ENCODE peak calls at places on chromosome 1, in six cellular contexts. One of them, this sample, is unnamed.

GRCh38 chr1:156104065-156104810 is 10.3 kb upstream of the LMNA start:
- DNase-seq in K562: no peak
- DNase-seq in HepG2: peak
- DNase-seq in GM12878: no peak
- DNase-seq in H1: no peak
- DNase-seq in HCT116: no peak
- DNase-seq in this sample: no peak

GRCh38 chr1:165564561-165564960 is 20.8 kb downstream of the LRRC52 start:
- DNase-seq in K562: no peak
- DNase-seq in HepG2: no peak
- DNase-seq in GM12878: no peak
- DNase-seq in H1: no peak
- DNase-seq in HCT116: no peak
- DNase-seq in this sample: no peak

GRCh38 chr1:96388421-96389310 is 332.9 kb upstream of the PTBP2 start:
- DNase-seq in K562: no peak
- DNase-seq in HepG2: no peak
- DNase-seq in GM12878: no peak
- DNase-seq in H1: no peak
- DNase-seq in HCT116: no peak
- DNase-seq in this sample: no peak

GRCh38 chr1:221793439-221794078 is 51.7 kb upstream of the DUSP10 start:
- DNase-seq in K562: no peak
- DNase-seq in HepG2: no peak
- DNase-seq in GM12878: peak
- DNase-seq in H1: no peak
- DNase-seq in HCT116: no peak
- DNase-seq in this sample: no peak

GRCh38 chr1:119159096-119159495 is 18.6 kb upstream of the WARS2 start:
- DNase-seq in K562: no peak
- DNase-seq in HepG2: no peak
- DNase-seq in GM12878: no peak
- DNase-seq in H1: no peak
- DNase-seq in HCT116: no peak
- DNase-seq in this sample: no peak

GRCh38 chr1:36089393-36090121 is 865 bp downstream of the ADPRS start:
- DNase-seq in K562: peak
- DNase-seq in HepG2: no peak
- DNase-seq in GM12878: peak
- DNase-seq in H1: no peak
- DNase-seq in HCT116: no peak
- DNase-seq in this sample: no peak

GRCh38 chr1:22736496-22737088 is 26.0 kb downstream of the EPHB2 start:
- DNase-seq in K562: no peak
- DNase-seq in HepG2: no peak
- DNase-seq in GM12878: no peak
- DNase-seq in H1: no peak
- DNase-seq in HCT116: no peak
- DNase-seq in this sample: no peak

GRCh38 chr1:217780993-217781392 is 149.8 kb downstream of the SPATA17 start:
- DNase-seq in K562: no peak
- DNase-seq in HepG2: no peak
- DNase-seq in GM12878: no peak
- DNase-seq in H1: no peak
- DNase-seq in HCT116: no peak
- DNase-seq in this sample: no peak

GRCh38 chr1:201751872-201752271 is 77.1 kb upstream of the IPO9 start:
- DNase-seq in K562: no peak
- DNase-seq in HepG2: peak
- DNase-seq in GM12878: no peak
- DNase-seq in H1: no peak
- DNase-seq in HCT116: no peak
- DNase-seq in this sample: no peak

GRCh38 chr1:117820694-117821381 is 108.6 kb downstream of the GDAP2 start:
- DNase-seq in K562: no peak
- DNase-seq in HepG2: no peak
- DNase-seq in GM12878: no peak
- DNase-seq in H1: no peak
- DNase-seq in HCT116: no peak
- DNase-seq in this sample: no peak

GRCh38 chr1:236565530-236565929 is 38.8 kb downstream of the HEATR1 start:
- DNase-seq in K562: no peak
- DNase-seq in HepG2: no peak
- DNase-seq in GM12878: no peak
- DNase-seq in H1: no peak
- DNase-seq in HCT116: no peak
- DNase-seq in this sample: peak

GRCh38 chr1:37817481-37817880 is 9.5 kb upstream of the YRDC start:
- DNase-seq in K562: peak
- DNase-seq in HepG2: no peak
- DNase-seq in GM12878: no peak
- DNase-seq in H1: no peak
- DNase-seq in HCT116: no peak
- DNase-seq in this sample: peak

GRCh38 chr1:247334378-247335133 is 2.9 kb upstream of the ZNF496 start:
- DNase-seq in K562: no peak
- DNase-seq in HepG2: no peak
- DNase-seq in GM12878: no peak
- DNase-seq in H1: no peak
- DNase-seq in HCT116: no peak
- DNase-seq in this sample: no peak

GRCh38 chr1:3652538-3653285 is 396 bp downstream of the TP73 start:
- DNase-seq in K562: no peak
- DNase-seq in HepG2: peak
- DNase-seq in GM12878: no peak
- DNase-seq in H1: no peak
- DNase-seq in HCT116: peak
- DNase-seq in this sample: no peak

GRCh38 chr1:78121650-78122210 is 76.0 kb downstream of the GIPC2 start:
- DNase-seq in K562: no peak
- DNase-seq in HepG2: no peak
- DNase-seq in GM12878: no peak
- DNase-seq in H1: no peak
- DNase-seq in HCT116: no peak
- DNase-seq in this sample: peak

GRCh38 chr1:15900662-15901279 is 53.3 kb downstream of the SPEN start:
- DNase-seq in K562: no peak
- DNase-seq in HepG2: no peak
- DNase-seq in GM12878: no peak
- DNase-seq in H1: no peak
- DNase-seq in HCT116: no peak
- DNase-seq in this sample: no peak

GRCh38 chr1:172354291-172354940 is 66.1 kb upstream of the C1orf105 start:
- DNase-seq in K562: no peak
- DNase-seq in HepG2: no peak
- DNase-seq in GM12878: no peak
- DNase-seq in H1: no peak
- DNase-seq in HCT116: no peak
- DNase-seq in this sample: no peak

GRCh38 chr1:5494518-5494917 is 497.7 kb downstream of the NPHP4 start:
- DNase-seq in K562: no peak
- DNase-seq in HepG2: no peak
- DNase-seq in GM12878: no peak
- DNase-seq in H1: no peak
- DNase-seq in HCT116: no peak
- DNase-seq in this sample: no peak

DNA sequence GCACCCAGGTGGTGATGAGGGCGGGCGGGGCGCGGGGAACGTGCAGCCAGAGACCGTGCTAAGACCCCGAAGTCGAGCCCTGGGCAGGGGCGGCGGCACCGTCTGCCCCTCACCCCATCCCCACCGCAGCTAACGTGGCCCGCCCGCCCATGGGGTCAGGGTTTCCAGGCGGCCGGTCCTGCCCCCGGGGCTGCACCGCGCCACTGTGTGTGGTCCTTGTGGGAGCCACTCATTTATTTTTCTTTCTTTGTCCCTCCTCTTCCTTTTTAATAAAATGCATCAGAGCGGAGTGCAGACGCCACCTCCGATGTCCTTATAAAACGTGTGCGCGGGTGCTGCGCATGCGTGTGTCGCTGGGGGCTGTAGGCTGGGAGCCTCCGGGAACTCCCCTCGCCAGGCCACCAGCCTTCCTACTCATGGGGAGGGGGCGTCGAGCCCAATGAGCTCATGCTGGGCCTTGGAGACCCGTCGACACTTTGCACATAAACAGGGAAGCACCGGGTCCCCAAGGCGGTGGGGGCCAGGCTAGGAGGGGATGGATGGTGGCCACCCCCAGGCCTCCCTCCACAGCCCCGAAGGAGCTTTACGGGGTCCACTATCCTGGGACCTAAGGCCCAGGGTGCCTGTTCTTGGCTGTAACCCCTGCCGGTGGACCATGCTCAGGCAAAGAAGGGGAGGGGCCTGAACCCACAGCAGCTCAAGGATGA is 59.9 kb downstream of the WNT9A start:
- DNase-seq in K562: peak
- DNase-seq in HepG2: no peak
- DNase-seq in GM12878: no peak
- DNase-seq in H1: no peak
- DNase-seq in HCT116: no peak
- DNase-seq in this sample: no peak
- TF ChIP-seq ZNF274 in K562: no peak
- TF ChIP-seq ZNF274 in HepG2: no peak
- TF ChIP-seq ZNF274 in GM12878: no peak
- TF ChIP-seq ZNF274 in H1: no peak
- TF ChIP-seq ZNF274 in HCT116: no peak
- TF ChIP-seq ZNF274 in this sample: no peak

DNA sequence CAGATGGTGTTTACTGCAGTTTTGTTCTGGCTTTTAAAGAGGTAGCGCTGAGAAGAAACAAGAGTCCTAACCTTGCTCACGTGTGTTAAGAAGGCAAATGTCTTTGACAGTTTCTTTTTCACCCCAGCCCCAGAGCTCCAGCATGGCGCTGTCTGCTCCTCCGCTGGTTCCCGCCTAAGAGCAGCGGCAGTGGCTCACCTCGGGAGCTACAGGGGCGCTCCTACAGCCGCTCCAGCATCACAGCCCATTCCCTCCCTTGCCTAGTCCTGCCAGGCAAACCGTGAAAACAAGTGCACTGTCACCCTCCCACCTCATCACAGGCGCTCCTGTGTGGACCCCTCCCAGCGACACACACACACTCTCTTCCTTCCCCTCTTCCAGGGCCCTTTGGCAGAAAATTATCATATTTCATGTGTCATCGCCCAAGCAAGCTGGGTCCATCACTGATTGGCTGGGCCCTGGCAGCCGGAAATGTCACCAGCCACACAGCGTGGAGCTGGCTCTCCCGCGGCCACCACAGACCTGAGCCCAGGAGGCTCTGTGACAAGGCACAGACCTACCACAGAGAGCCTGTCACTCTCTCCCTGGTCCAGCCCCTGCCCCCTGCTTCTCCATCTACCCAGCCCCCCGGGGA is 1.2 kb upstream of the HIVEP3 start:
- DNase-seq in K562: peak
- DNase-seq in HepG2: no peak
- DNase-seq in GM12878: peak
- DNase-seq in H1: no peak
- DNase-seq in HCT116: no peak
- DNase-seq in this sample: no peak
- TF ChIP-seq ZNF274 in K562: no peak
- TF ChIP-seq ZNF274 in HepG2: no peak
- TF ChIP-seq ZNF274 in GM12878: no peak
- TF ChIP-seq ZNF274 in H1: no peak
- TF ChIP-seq ZNF274 in HCT116: no peak
- TF ChIP-seq ZNF274 in this sample: no peak

DNA sequence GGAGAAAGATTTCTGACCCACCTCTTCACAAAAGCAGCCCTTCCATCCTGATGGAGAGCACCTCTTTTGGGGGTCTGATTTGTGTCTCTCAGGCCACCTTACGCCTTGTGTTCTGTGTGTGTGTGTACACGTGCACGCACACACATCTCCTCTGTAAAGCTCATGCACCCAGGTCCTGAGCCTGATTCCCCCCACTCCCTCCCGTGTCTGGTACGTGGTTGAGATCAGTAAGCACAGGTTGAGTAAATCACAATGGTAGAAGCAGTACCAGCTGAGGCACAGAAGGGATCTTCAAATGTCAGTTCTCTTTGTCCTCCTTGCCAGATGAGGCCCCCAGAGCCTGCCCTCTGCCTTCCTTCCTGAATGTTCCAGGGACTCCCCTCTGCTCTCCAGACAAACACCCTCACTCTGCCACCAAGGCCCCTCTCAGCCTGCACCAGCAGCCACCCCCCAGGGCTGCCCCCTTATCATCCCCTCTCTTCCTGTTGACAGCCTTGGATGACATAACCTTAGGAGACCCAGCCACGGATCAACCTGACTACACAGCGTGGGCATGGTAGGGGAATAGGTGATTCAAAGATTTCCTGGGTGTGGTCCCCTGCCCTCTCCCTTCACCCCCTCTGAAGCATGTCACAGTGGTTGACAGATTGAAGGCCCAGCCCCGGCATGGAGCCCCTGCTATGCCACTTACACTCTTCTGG is 112.8 kb downstream of the HIVEP3 start:
- DNase-seq in K562: no peak
- DNase-seq in HepG2: no peak
- DNase-seq in GM12878: no peak
- DNase-seq in H1: no peak
- DNase-seq in HCT116: no peak
- DNase-seq in this sample: no peak
- TF ChIP-seq ZNF274 in K562: no peak
- TF ChIP-seq ZNF274 in HepG2: no peak
- TF ChIP-seq ZNF274 in GM12878: no peak
- TF ChIP-seq ZNF274 in H1: no peak
- TF ChIP-seq ZNF274 in HCT116: no peak
- TF ChIP-seq ZNF274 in this sample: no peak

GRCh38 chr1:21436488-21437340 is 3.2 kb upstream of the NBPF3 start:
- DNase-seq in K562: no peak
- DNase-seq in HepG2: no peak
- DNase-seq in GM12878: no peak
- DNase-seq in H1: no peak
- DNase-seq in HCT116: no peak
- DNase-seq in this sample: no peak
- TF ChIP-seq ZNF274 in K562: no peak
- TF ChIP-seq ZNF274 in HepG2: no peak
- TF ChIP-seq ZNF274 in GM12878: no peak
- TF ChIP-seq ZNF274 in H1: no peak
- TF ChIP-seq ZNF274 in HCT116: no peak
- TF ChIP-seq ZNF274 in this sample: no peak

GRCh38 chr1:115156826-115157468 is 67.6 kb upstream of the TSPAN2 start:
- DNase-seq in K562: no peak
- DNase-seq in HepG2: no peak
- DNase-seq in GM12878: no peak
- DNase-seq in H1: no peak
- DNase-seq in HCT116: no peak
- DNase-seq in this sample: no peak
- TF ChIP-seq ZNF274 in K562: no peak
- TF ChIP-seq ZNF274 in HepG2: no peak
- TF ChIP-seq ZNF274 in GM12878: no peak
- TF ChIP-seq ZNF274 in H1: no peak
- TF ChIP-seq ZNF274 in HCT116: no peak
- TF ChIP-seq ZNF274 in this sample: no peak

GRCh38 chr1:98045211-98046030 is 124.6 kb upstream of the DPYD start:
- DNase-seq in K562: no peak
- DNase-seq in HepG2: no peak
- DNase-seq in GM12878: no peak
- DNase-seq in H1: no peak
- DNase-seq in HCT116: no peak
- DNase-seq in this sample: no peak
- TF ChIP-seq ZNF274 in K562: no peak
- TF ChIP-seq ZNF274 in HepG2: no peak
- TF ChIP-seq ZNF274 in GM12878: no peak
- TF ChIP-seq ZNF274 in H1: no peak
- TF ChIP-seq ZNF274 in HCT116: no peak
- TF ChIP-seq ZNF274 in this sample: no peak

GRCh38 chr1:171142081-171142450 is 43.0 kb upstream of the FMO2 start:
- DNase-seq in K562: no peak
- DNase-seq in HepG2: peak
- DNase-seq in GM12878: no peak
- DNase-seq in H1: no peak
- DNase-seq in HCT116: no peak
- DNase-seq in this sample: no peak
- TF ChIP-seq ZNF274 in K562: no peak
- TF ChIP-seq ZNF274 in HepG2: no peak
- TF ChIP-seq ZNF274 in GM12878: no peak
- TF ChIP-seq ZNF274 in H1: no peak
- TF ChIP-seq ZNF274 in HCT116: no peak
- TF ChIP-seq ZNF274 in this sample: no peak

This sample was measured in NT2/D1.